ENCODE peak calls at places on chromosomes 7 and 10, in six cellular contexts. T is ovary, N is HFF-Myc, I is A549, V is AG04450, H is dorsolateral prefrontal cortex. E is an unnamed sample.

GRCh38 chr10:110206988-110207804 is at the start of gene MXI1:
- DNase-seq in N (peak; percentile 61), H (peak; percentile 92), T (peak; percentile 58), I (peak; percentile 80), V (peak; percentile 39), E (no peak)

GRCh38 chr10:120087109-120087508 is 194.6 kb downstream of the SEC23IP start:
- DNase-seq in N (no peak), I (no peak), H (no peak), T (no peak), V (no peak), E (no peak)

GRCh38 chr7:35252584-35252983 is 1.3 kb downstream of the TBX20 start:
- DNase-seq in T (no peak), H (no peak), V (no peak), I (no peak), N (no peak), E (no peak)

GRCh38 chr7:51289608-51290370 is 26.8 kb downstream of the COBL start:
- DNase-seq in H (no peak), T (no peak), V (no peak), I (no peak), N (no peak), E (no peak)

GRCh38 chr10:56181607-56182006 is 179.5 kb downstream of the ZWINT start:
- DNase-seq in T (no peak), V (no peak), I (no peak), H (no peak), N (no peak), E (no peak)

GRCh38 chr7:47493971-47494370 is 87.9 kb downstream of the TNS3 start:
- DNase-seq in N (no peak), T (no peak), I (no peak), V (no peak), H (no peak), E (no peak)

GRCh38 chr10:14032406-14032998 is 298.2 kb downstream of the FRMD4A start:
- DNase-seq in T (no peak), H (no peak), V (no peak), I (no peak), N (no peak), E (no peak)

GRCh38 chr7:21617916-21618390 is 75.1 kb downstream of the DNAH11 start:
- DNase-seq in I (peak; percentile 69), V (no peak), N (no peak), T (peak; percentile 61), H (no peak), E (no peak)

GRCh38 chr7:88306590-88307048 is at the start of gene STEAP4:
- DNase-seq in N (no peak), I (no peak), T (peak; percentile 22), V (no peak), H (peak; percentile 45), E (peak; percentile 38)

GRCh38 chr7:128691227-128691626 is 19.1 kb downstream of the GARIN1A start:
- DNase-seq in N (no peak), T (no peak), V (no peak), I (no peak), H (no peak), E (no peak)

GRCh38 chr10:97784200-97784811 is 12.5 kb upstream of the SFRP5 start:
- DNase-seq in V (no peak), N (no peak), T (no peak), H (no peak), I (no peak), E (no peak)

GRCh38 chr7:104061652-104062051 is 72.2 kb upstream of the RELN start:
- DNase-seq in N (no peak), H (no peak), T (no peak), I (no peak), V (no peak), E (no peak)

GRCh38 chr7:89223906-89224395 is 428.4 kb upstream of the TEX47 start:
- DNase-seq in I (no peak), N (no peak), T (no peak), V (no peak), H (no peak), E (no peak)

GRCh38 chr10:69125554-69125953 is 1.6 kb downstream of the VPS26A start:
- DNase-seq in H (no peak), N (no peak), I (no peak), V (no peak), T (no peak), E (no peak)

GRCh38 chr7:24825931-24826661 is 68.8 kb upstream of the GSDME start:
- DNase-seq in N (no peak), I (peak; percentile 82), H (no peak), T (no peak), V (no peak), E (peak; percentile 50)

GRCh38 chr7:24824400-24824799 is 67.1 kb upstream of the GSDME start:
- DNase-seq in N (no peak), V (no peak), I (no peak), T (no peak), H (no peak), E (no peak)

GRCh38 chr7:24826662-24827020 is 69.4 kb upstream of the GSDME start:
- DNase-seq in N (no peak), H (no peak), V (no peak), T (no peak), I (no peak), E (no peak)

GRCh38 chr7:24824896-24825295 is 67.6 kb upstream of the GSDME start:
- DNase-seq in I (no peak), H (peak; percentile 62), V (no peak), T (no peak), N (no peak), E (no peak)

DNA sequence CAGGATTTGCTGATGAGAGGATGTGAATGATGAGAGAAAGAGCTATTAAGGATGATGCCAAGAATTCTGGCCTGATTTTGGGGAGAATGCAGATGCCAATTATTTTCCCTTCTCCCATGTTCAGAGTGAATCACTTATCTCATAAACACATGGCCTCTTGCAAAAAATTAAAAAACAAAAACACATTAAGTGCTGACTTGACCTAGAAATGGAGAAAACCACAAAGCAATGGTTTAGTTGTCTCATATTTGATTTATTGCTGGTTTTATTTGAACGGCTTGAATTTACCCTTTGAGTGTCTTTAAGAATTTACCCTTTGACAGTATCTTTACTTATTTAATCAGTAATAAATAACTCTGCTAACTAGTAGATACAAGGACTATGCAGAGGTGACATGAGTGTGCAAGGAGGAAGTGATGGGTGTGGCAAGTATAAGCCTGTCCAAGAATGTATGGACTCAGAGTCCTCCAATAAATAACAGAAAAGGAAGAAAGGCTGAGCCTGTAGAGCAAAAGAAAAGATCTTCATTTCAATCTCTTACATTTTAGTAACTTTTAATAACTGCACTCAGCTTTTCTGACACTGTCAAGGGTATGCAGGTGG is 68.2 kb upstream of the GSDME start:
- DNase-seq in N (no peak), I (no peak), T (no peak), H (no peak), V (no peak), E (no peak)
- H3K4me3 ChIP-seq in N (no peak overlapping the region), I (no peak overlapping the region), T (no peak overlapping the region), H (no peak overlapping the region), V (no peak overlapping the region), E (no peak overlapping the region)

GRCh38 chr7:132322981-132323380 is 253.3 kb downstream of the PLXNA4 start:
- DNase-seq in T (no peak), I (no peak), H (no peak), N (no peak), V (no peak), E (no peak)

GRCh38 chr7:132319481-132319880 is 256.8 kb downstream of the PLXNA4 start:
- DNase-seq in I (no peak), V (no peak), H (no peak), N (no peak), T (no peak), E (no peak)

GRCh38 chr7:132317856-132318255 is 258.4 kb downstream of the PLXNA4 start:
- DNase-seq in H (no peak), I (no peak), V (no peak), T (no peak), N (no peak), E (no peak)

GRCh38 chr7:132318338-132319318 is 257.6 kb downstream of the PLXNA4 start:
- DNase-seq in N (peak; percentile 54), H (peak; percentile 88), V (peak; percentile 67), I (peak; percentile 93), T (peak; percentile 78), E (peak; percentile 40)

DNA sequence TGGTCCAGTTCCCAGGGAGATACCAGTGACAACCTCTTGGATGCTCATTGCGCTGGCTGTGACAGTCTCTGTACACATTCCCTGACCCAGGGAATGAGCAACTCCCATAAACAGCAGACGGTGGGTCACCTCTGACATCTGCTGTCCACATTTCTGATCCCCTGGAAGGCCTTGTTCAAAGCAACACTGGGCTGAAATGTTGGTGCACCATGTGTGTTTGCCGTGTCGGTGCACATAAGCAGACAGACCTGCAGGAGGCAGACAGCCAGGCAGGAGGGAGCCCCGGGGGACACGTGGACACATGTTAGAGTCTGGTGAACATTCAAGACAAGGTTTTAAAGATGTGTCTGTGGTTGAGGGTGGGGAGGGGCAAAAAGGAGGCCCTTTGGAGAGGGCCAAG is 254.9 kb downstream of the PLXNA4 start:
- DNase-seq in T (no peak), N (peak; percentile 9), H (no peak), I (no peak), V (no peak), E (no peak)
- TF ChIP-seq CTCF in T (no peak), N (peak; percentile 28), H (no peak), I (no peak), V (no peak), E (peak; percentile 5)

GRCh38 chr10:103582331-103583123 is 89.0 kb downstream of the NEURL1 start:
- DNase-seq in V (no peak), N (no peak), T (no peak), H (no peak), I (no peak), E (no peak)

GRCh38 chr10:103578782-103579382 is 85.4 kb downstream of the NEURL1 start:
- DNase-seq in T (no peak), I (peak; percentile 33), N (no peak), H (no peak), V (no peak), E (peak; percentile 18)

GRCh38 chr10:103580422-103580821 is 86.9 kb downstream of the NEURL1 start:
- DNase-seq in I (no peak), T (no peak), H (no peak), N (no peak), V (no peak), E (no peak)

GRCh38 chr10:103581499-103581898 is 88.0 kb downstream of the NEURL1 start:
- DNase-seq in N (no peak), H (no peak), I (no peak), T (no peak), V (no peak), E (no peak)

GRCh38 chr10:103580011-103580410 is 86.5 kb downstream of the NEURL1 start:
- DNase-seq in N (no peak), H (no peak), V (no peak), I (no peak), T (no peak), E (no peak)
- H3K4me3 ChIP-seq in N (no peak overlapping the region), H (no peak overlapping the region), V (no peak overlapping the region), I (no peak overlapping the region), T (no peak overlapping the region), E (no peak overlapping the region)

DNA sequence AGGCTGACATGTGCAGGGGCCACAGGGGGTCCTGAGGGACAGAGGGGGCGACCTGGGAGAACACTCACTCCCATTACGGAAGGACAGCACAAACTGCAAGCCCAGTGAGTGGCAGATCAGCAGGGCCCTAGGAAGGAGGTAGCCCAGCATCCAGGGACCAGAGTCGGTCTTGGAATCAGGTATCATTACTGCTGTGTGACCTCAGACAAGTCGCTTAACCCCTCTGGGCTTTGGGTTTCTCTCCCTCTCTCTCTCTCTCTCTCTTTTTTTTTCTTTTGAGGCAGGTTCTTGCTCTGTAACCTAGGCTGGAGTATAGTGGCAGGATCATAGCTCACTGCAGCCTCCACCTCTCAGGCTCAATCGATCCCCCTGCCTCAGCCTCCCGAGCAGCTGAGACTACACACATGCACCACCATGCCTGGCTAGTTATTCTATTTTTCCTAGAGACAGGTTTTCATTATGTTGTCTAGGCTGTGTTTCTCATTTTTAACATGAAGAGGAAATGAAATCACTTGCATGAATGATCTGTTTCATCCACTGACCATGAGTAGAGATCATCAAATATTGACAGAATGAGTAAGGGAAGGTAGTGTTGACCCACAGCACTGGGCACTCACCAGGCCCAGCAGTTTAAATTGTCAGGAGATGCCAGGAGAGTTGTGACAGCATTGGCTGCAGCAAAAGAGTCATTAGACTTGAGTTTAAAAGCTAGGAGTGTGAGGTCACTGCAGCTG is 49.4 kb downstream of the BUB3 start:
- DNase-seq in I (peak; percentile 8), N (no peak), V (no peak), H (no peak), T (no peak), E (peak; percentile 51)
- TF ChIP-seq CTCF in I (no peak), N (no peak), V (no peak), H (no peak), T (no peak), E (no peak)